ENCODE peak calls at places on chromosomes 11 and 22, in nine cellular contexts. W, M, Y, L, Q, U, P, H and S are unnamed samples.

GRCh38 chr22:39013923-39014722 is at the start of gene APOBEC3C:
- DNase-seq in W (peak), Q (peak), Y (peak), U (peak), H (peak), P (peak), L (peak), M (peak), S (peak)

GRCh38 chr22:50236731-50237409 is 8.0 kb downstream of the TUBGCP6 start:
- DNase-seq in H (no peak), P (peak), U (no peak), M (peak), Y (peak), Q (no peak), W (peak), L (no peak), S (no peak)

GRCh38 chr22:44838316-44839016 is 86.1 kb downstream of the ARHGAP8 start:
- DNase-seq in P (no peak), H (no peak), L (no peak), W (no peak), Q (no peak), Y (no peak), M (no peak), U (no peak), S (no peak)

GRCh38 chr11:134727636-134728035 is 315.6 kb upstream of the B3GAT1 start:
- DNase-seq in Y (no peak), W (no peak), Q (no peak), U (no peak), L (no peak), P (peak), M (no peak), H (no peak), S (no peak)

GRCh38 chr11:28526406-28526751 is 418.2 kb downstream of the METTL15 start:
- DNase-seq in M (no peak), Q (peak), Y (peak), L (no peak), U (no peak), W (no peak), P (no peak), H (no peak), S (no peak)

GRCh38 chr11:113332638-113333329 is 18.4 kb downstream of the TTC12 start:
- DNase-seq in W (no peak), H (no peak), P (no peak), Y (no peak), Q (no peak), L (no peak), U (no peak), M (no peak), S (no peak)

GRCh38 chr22:17501679-17502285 is 61.5 kb upstream of the SLC25A18 start:
- DNase-seq in L (peak), Q (peak), M (no peak), P (peak), U (peak), Y (peak), W (no peak), H (peak), S (peak)

GRCh38 chr11:109849946-109850345 is 243.2 kb upstream of the ZC3H12C start:
- DNase-seq in W (no peak), U (no peak), Y (no peak), Q (no peak), P (peak), M (no peak), H (no peak), L (no peak), S (no peak)

GRCh38 chr11:12189543-12190235 is 79.3 kb downstream of the MICAL2 start:
- DNase-seq in Y (no peak), H (no peak), Q (no peak), L (no peak), P (no peak), W (no peak), M (no peak), U (no peak), S (peak)

GRCh38 chr11:69971741-69972140 is 106.4 kb upstream of the ANO1 start:
- DNase-seq in U (no peak), H (no peak), Q (no peak), M (no peak), W (no peak), Y (no peak), P (no peak), L (no peak), S (no peak)

GRCh38 chr11:12723410-12724297 is 49.4 kb downstream of the TEAD1 start:
- DNase-seq in M (no peak), P (no peak), W (no peak), U (no peak), Y (no peak), H (peak), L (no peak), Q (peak), S (peak)

GRCh38 chr11:95700471-95700817 is 89.1 kb downstream of the FAM76B start:
- DNase-seq in L (no peak), M (no peak), H (no peak), W (no peak), Y (no peak), Q (no peak), U (no peak), P (no peak), S (no peak)

GRCh38 chr11:44955019-44955738 is 4.5 kb upstream of the TP53I11 start:
- DNase-seq in U (peak), W (no peak), H (peak), M (peak), P (peak), L (peak), Y (no peak), Q (peak), S (peak)

GRCh38 chr11:133917921-133918605 is 38.7 kb downstream of the IGSF9B start:
- DNase-seq in L (no peak), P (no peak), M (no peak), H (no peak), U (no peak), Y (no peak), Q (no peak), W (no peak), S (no peak)

GRCh38 chr11:69436041-69436982 is 45.2 kb upstream of the LINC01488 start:
- DNase-seq in Y (no peak), U (no peak), W (no peak), H (no peak), Q (no peak), P (no peak), M (no peak), L (no peak), S (no peak)

GRCh38 chr22:23166841-23167610 is 13.3 kb upstream of the BCR start:
- DNase-seq in M (no peak), L (no peak), P (no peak), Y (no peak), H (no peak), Q (no peak), U (no peak), W (no peak), S (no peak)

GRCh38 chr11:26539517-26539916 is 32.5 kb downstream of the MUC15 start:
- DNase-seq in W (no peak), M (no peak), L (no peak), U (no peak), Q (no peak), P (no peak), H (no peak), Y (no peak), S (no peak)

GRCh38 chr11:1101318-1102089 is 26.8 kb downstream of the MUC2 start:
- DNase-seq in P (no peak), U (no peak), W (peak), Q (no peak), H (no peak), L (no peak), M (no peak), Y (no peak), S (no peak)

GRCh38 chr11:123434262-123434661 is 4.2 kb downstream of the GRAMD1B start:
- DNase-seq in L (no peak), U (no peak), H (no peak), Y (peak), Q (peak), M (no peak), P (peak), W (no peak), S (peak)
- TF ChIP-seq CTCF in L (peak), U (no peak), H (peak), Y (peak), Q (no peak), M (peak), P (peak), W (no peak), S (no peak)

DNA sequence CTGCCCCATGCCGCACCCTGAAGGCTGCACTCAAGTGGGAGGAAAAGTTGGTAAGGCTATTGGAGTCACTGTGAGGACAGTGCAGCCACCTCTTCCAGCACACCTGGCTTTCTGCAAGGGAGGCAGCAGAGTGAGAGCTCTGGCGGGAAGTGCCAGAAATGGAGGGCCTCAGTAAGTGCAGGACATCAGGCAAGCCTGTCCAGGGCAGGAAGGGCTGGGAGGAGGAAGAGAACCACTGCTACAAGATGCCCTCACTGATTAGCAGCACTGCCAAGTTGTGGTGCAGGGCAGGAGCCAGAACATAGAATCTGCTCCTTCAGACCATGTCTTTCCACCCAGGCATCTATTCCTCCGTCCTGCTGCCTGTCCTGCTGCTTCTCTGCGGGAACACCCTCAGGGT is 61.2 kb upstream of the CLTCL1 start:
- DNase-seq in H (no peak), Q (no peak), L (no peak), P (no peak), U (no peak), W (no peak), M (no peak), Y (no peak), S (no peak)
- H3K27ac ChIP-seq in H (no peak), Q (no peak), L (no peak), P (no peak), U (no peak), W (no peak), M (no peak), Y (no peak), S (no peak)

GRCh38 chr11:10451399-10452116 is 3.5 kb upstream of the AMPD3 start:
- DNase-seq in H (no peak), U (no peak), W (no peak), P (no peak), Y (peak), Q (no peak), M (no peak), L (no peak), S (no peak)
- TF ChIP-seq CTCF in H (no peak), U (no peak), W (no peak), P (no peak), Y (no peak), Q (no peak), M (no peak), L (no peak), S (peak)

GRCh38 chr11:58493676-58494075 is 14.2 kb downstream of the OR5B21 start:
- DNase-seq in M (no peak), L (no peak), Y (no peak), W (no peak), H (no peak), U (no peak), Q (peak), P (no peak), S (peak)
- H3K27ac ChIP-seq in M (no peak), L (no peak), Y (no peak), W (no peak), H (no peak), U (no peak), Q (peak), P (no peak), S (no peak)

DNA sequence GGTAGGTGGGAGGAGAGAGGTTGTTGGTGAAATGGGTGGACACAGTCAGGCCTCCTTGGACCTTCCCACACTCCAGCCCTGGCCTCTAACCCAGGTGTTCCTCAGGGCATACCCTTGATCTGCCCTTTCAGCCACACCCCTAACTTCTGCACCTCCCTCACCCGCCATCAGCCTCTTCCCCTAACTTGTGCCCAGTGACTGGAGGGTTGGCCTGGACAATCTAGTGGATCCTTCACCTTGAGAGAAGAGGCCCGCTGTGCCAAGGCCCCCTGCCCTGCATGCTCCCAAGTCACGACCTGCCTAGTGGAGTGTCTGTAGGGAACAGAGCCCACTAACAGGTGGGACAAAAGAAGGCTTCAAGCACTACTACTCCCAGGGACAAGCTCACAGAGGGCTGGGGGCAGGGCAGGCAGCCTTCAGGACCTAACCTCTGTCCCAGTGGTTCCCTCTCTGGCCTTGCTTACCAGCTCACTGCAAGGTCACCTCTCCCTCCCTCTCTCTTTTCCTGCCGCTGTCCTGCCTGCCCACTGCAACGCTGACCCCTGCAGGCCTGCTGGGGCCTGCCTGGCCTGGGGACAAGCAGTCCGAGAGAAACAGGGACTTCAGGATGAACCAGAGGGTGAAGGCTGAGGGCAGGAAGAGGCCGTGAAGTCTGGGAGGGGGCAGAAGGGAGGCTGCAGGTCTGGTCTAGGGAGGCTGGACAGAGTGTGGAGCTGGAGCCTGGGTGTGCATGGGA is 3.3 kb downstream of the SYT7 start:
- DNase-seq in P (peak), H (no peak), L (peak), W (no peak), U (no peak), M (peak), Q (no peak), Y (no peak), S (no peak)
- TF ChIP-seq CTCF in P (peak), H (no peak), L (peak), W (no peak), U (no peak), M (peak), Q (peak), Y (no peak), S (no peak)

GRCh38 chr22:46596032-46596441 is 24.1 kb upstream of the GRAMD4 start:
- DNase-seq in Y (no peak), H (no peak), L (peak), W (no peak), U (no peak), Q (peak), M (peak), P (peak), S (no peak)

GRCh38 chr22:46594947-46595298 is 25.3 kb upstream of the GRAMD4 start:
- DNase-seq in P (no peak), U (no peak), W (no peak), M (no peak), H (no peak), L (no peak), Q (no peak), Y (no peak), S (no peak)

GRCh38 chr22:46595545-46595944 is 24.6 kb upstream of the GRAMD4 start:
- DNase-seq in P (no peak), U (no peak), Q (no peak), Y (no peak), M (no peak), H (no peak), L (no peak), W (no peak), S (no peak)

GRCh38 chr22:46598224-46598623 is 22.0 kb upstream of the GRAMD4 start:
- DNase-seq in H (no peak), U (no peak), M (no peak), Q (no peak), W (no peak), L (no peak), P (no peak), Y (no peak), S (no peak)

GRCh38 chr22:46596819-46597218 is 23.4 kb upstream of the GRAMD4 start:
- DNase-seq in M (no peak), P (peak), H (peak), W (peak), L (no peak), Q (no peak), Y (no peak), U (no peak), S (peak)
- H3K27ac ChIP-seq in M (peak), P (peak), H (peak), W (peak), L (peak), Q (no peak), Y (no peak), U (no peak), S (no peak)

GRCh38 chr22:43363580-43364435 is 20.6 kb upstream of the SCUBE1 start:
- DNase-seq in M (no peak), W (no peak), Q (no peak), H (no peak), U (no peak), P (no peak), L (no peak), Y (no peak), S (no peak)

GRCh38 chr22:43370045-43370444 is 26.9 kb upstream of the SCUBE1 start:
- DNase-seq in L (no peak), M (no peak), H (no peak), U (no peak), Y (no peak), Q (no peak), W (no peak), P (no peak), S (no peak)

GRCh38 chr22:43365715-43366440 is 22.7 kb upstream of the SCUBE1 start:
- DNase-seq in P (no peak), Y (no peak), M (no peak), L (no peak), W (no peak), Q (no peak), H (no peak), U (no peak), S (no peak)
- TF ChIP-seq CTCF in P (no peak), Y (no peak), M (no peak), L (no peak), W (no peak), Q (no peak), H (no peak), U (no peak), S (no peak)

DNA sequence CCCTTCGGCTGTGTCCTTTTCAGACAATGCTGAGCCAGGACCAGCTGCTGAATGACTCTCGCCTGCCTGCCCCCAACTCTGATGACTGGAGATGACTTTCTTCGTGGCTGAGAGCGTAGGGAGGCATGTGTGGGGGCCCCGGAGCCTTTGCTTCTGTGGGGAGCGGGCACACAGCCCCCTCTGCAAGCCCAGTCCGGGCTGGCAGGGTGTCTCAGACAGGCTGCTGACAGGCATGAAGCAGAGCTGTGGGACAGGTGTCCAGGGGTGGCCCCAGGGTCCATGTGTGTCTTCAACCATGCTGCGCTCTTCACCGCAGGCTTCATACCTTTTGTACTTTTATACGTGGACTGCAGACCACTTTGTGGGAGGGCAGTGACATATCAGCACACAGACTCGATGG is 16.6 kb downstream of the CYB5R2 start:
- DNase-seq in H (peak), Y (no peak), M (no peak), L (no peak), P (no peak), U (no peak), Q (no peak), W (no peak), S (no peak)
- H3K27ac ChIP-seq in H (no peak), Y (no peak), M (peak), L (peak), P (no peak), U (no peak), Q (no peak), W (no peak), S (no peak)

DNA sequence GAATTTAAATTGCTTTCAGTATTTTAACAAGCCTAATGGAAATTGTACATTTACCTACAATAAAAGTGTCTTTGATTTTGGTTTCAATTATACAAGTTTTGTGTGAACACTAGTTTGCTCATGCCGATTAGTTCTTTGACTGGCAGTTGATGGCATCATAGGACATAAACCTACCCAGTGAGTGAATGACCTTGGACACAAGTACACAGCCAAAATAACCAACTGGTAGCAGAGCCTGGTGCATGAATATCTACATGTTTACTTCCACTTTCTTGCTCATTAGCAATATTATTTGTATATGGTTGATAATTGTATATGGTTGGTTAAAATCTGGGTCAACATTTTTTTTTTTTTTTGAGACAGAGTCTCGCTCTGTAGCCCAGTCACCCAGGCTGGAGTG is 37.8 kb downstream of the STIM1 start:
- DNase-seq in M (no peak), H (no peak), U (no peak), P (no peak), Q (no peak), L (no peak), W (no peak), Y (no peak), S (no peak)
- TF ChIP-seq CTCF in M (no peak), H (no peak), U (no peak), P (no peak), Q (no peak), L (no peak), W (no peak), Y (no peak), S (no peak)